ENCODE peak calls at places on chromosomes 3 and 15, in five cellular contexts. E, C, V, P and Q are unnamed samples.

GRCh38 chr15:94403246-94403824 is 172.0 kb downstream of the MCTP2 start:
- DNase-seq in E (no peak), C (no peak), V (no peak), P (no peak), Q (peak)

GRCh38 chr3:127532561-127533203 is 57.9 kb downstream of the TPRA1 start:
- DNase-seq in E (no peak), C (no peak), V (no peak), P (no peak), Q (no peak)

GRCh38 chr3:133928136-133928893 is 32.6 kb upstream of the RAB6B start:
- DNase-seq in E (no peak), C (no peak), V (no peak), P (no peak), Q (no peak)

GRCh38 chr3:134126153-134126552 is 96.4 kb upstream of the SLCO2A1 start:
- DNase-seq in E (peak), C (no peak), V (no peak), P (no peak), Q (no peak)

GRCh38 chr3:9732080-9732752 is 681 bp downstream of the BRPF1 start:
- DNase-seq in E (peak), C (no peak), V (peak), P (no peak), Q (no peak)

GRCh38 chr15:99021669-99022068 is 14.1 kb upstream of the PGPEP1L start:
- DNase-seq in E (no peak), C (no peak), V (no peak), P (no peak), Q (no peak)

GRCh38 chr3:119681279-119681678 is 4.1 kb upstream of the COX17 start:
- DNase-seq in E (peak), C (peak), V (peak), P (no peak), Q (no peak)

GRCh38 chr15:92451225-92451825 is 57.6 kb downstream of the ST8SIA2 start:
- DNase-seq in E (peak), C (no peak), V (no peak), P (peak), Q (no peak)

GRCh38 chr15:88419830-88420229 is 47.4 kb downstream of the MRPL46 start:
- DNase-seq in E (peak), C (no peak), V (no peak), P (no peak), Q (no peak)

GRCh38 chr15:71448688-71449114 is 333.4 kb downstream of the THSD4 start:
- DNase-seq in E (peak), C (peak), V (peak), P (peak), Q (peak)

GRCh38 chr3:172569128-172570008 is 46.1 kb upstream of the TNFSF10 start:
- DNase-seq in E (no peak), C (no peak), V (no peak), P (no peak), Q (no peak)

GRCh38 chr3:106103383-106103782 is 234.6 kb upstream of the CBLB start:
- DNase-seq in E (no peak), C (no peak), V (no peak), P (no peak), Q (no peak)

GRCh38 chr3:197125601-197126000 is 96.0 kb upstream of the MELTF start:
- DNase-seq in E (peak), C (no peak), V (no peak), P (no peak), Q (no peak)

GRCh38 chr15:53918180-53919079 is 59.8 kb upstream of the UNC13C start:
- DNase-seq in E (no peak), C (no peak), V (peak), P (no peak), Q (no peak)

GRCh38 chr3:66856555-66856954 is 141.6 kb upstream of the KBTBD8 start:
- DNase-seq in E (no peak), C (no peak), V (no peak), P (no peak), Q (no peak)

GRCh38 chr3:129943020-129943419 is 31.5 kb upstream of the TRH start:
- DNase-seq in E (no peak), C (no peak), V (no peak), P (no peak), Q (no peak)

GRCh38 chr3:13878711-13879101 is 1.2 kb downstream of the WNT7A start:
- DNase-seq in E (no peak), C (no peak), V (peak), P (no peak), Q (no peak)

GRCh38 chr3:13876451-13876850 is 3.4 kb downstream of the WNT7A start:
- DNase-seq in E (no peak), C (no peak), V (peak), P (no peak), Q (no peak)

GRCh38 chr3:13879946-13880810 is at the start of gene WNT7A:
- DNase-seq in E (peak), C (no peak), V (peak), P (no peak), Q (no peak)

GRCh38 chr3:13879102-13879945 is 547 bp downstream of the WNT7A start:
- DNase-seq in E (no peak), C (no peak), V (peak), P (no peak), Q (no peak)

DNA sequence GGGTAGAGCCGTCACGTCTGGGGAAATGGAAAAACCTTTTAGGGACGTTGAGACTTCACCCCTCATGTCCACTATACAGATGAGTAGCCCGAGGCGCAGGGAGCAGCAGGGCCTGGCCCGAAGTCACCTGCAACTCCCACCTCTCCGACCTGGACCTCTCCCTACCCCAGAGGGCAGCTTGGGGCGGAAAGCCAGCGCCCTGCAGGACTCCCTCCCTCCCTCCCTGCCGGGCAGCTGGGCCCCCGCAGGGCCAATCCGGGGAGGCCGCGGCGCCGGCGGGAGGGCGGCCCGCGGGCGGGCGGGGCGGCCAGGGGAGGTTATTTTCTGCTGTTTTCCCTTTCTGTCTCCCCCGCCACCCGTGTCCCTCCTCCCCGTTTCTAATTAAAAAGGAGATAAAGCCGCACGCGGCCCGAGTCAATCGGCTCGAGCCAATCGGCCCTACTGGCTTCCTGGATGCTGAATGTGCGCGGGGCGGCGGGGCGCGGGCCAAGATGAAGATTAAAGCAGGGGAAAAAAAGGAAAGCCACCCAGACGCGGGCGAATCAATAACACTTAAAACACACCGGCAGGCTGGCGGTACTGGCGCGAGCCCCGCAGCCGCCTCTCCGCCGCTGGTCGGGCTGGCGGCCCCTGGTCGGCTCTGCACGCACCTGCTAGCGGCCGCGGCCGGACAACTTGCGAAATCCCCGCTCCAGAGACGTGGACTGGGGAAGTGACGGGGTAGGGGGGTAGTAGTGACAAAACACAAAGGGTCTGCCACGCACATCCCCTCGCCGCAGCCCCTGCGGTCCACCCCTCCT is 1.8 kb downstream of the WNT7A start:
- DNase-seq in E (no peak), C (no peak), V (peak), P (no peak), Q (no peak)
- TF ChIP-seq EZH2 in E (peak), C (no peak), V (peak), P (no peak), Q (no peak)

DNA sequence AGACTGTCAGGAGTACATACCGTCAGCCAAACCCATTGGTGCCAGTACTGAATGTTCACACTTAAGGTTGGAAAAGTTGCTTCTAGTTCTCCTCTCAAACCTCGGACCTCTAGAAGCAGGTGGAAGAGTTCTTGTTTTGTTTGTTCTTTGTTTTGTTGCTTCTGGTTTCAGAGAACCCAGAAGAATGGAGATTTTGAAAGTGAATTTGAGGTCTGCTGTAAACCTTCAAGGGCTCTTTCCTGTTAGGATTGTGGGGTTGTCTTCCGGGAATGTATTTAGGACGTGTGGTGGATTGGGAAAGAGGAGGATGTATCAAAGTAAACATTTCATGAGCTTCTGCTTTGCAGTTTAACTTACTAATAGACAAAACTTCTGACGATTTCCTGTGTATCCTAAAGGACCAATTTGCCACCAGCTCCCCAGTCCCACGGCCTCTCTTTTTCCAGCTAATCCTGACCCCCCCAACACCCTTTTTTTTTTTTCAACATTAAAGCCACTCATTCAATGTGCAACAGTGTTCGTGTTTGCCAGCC is 50.3 kb downstream of the FILIP1L start:
- DNase-seq in E (peak), C (no peak), V (no peak), P (no peak), Q (no peak)
- H3K4me3 ChIP-seq in E (peak), C (no peak), V (no peak), P (no peak), Q (no peak)

GRCh38 chr3:176120507-176120906 is 1076.8 kb downstream of the TBL1XR1 start:
- DNase-seq in E (no peak), C (no peak), V (no peak), P (no peak), Q (peak)
- H3K9ac ChIP-seq in E (no peak), C (no peak), V (no peak), P (no peak), Q (no peak)

GRCh38 chr15:68717952-68718351 is 102.7 kb downstream of the ANP32A start:
- DNase-seq in E (no peak), C (no peak), V (no peak), P (no peak), Q (no peak)

GRCh38 chr15:68719676-68720075 is 101.0 kb downstream of the ANP32A start:
- DNase-seq in E (no peak), C (no peak), V (no peak), P (no peak), Q (no peak)

GRCh38 chr15:68719051-68719450 is 101.6 kb downstream of the ANP32A start:
- DNase-seq in E (no peak), C (no peak), V (no peak), P (no peak), Q (no peak)

GRCh38 chr15:68715111-68715510 is 105.6 kb downstream of the ANP32A start:
- DNase-seq in E (no peak), C (no peak), V (no peak), P (no peak), Q (no peak)

DNA sequence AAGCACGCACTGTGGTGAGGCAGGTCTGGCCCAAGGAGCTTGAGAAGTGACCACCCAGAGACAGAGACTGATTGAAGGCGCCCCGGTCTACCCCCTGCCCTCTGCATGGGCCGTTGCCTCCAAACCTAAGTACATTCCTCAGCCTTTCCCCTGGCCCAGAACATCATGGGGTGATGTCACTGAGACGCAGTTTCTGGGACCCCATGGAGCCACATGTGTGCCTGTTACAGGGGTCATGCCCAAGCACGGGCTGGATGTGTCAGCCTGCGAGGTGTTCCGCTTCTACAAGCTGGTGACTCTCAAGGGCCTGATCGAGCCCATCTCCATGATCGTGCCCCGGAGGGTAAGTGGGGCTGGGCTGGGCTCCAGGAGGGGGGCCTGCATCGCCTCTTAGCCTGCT is 102.2 kb downstream of the ANP32A start:
- DNase-seq in E (no peak), C (no peak), V (no peak), P (no peak), Q (no peak)
- TF ChIP-seq EZH2 in E (no peak), C (no peak), V (no peak), P (no peak), Q (no peak)

GRCh38 chr3:50365080-50365841 is 5.9 kb upstream of the TMEM115 start:
- DNase-seq in E (peak), C (peak), V (peak), P (peak), Q (no peak)

GRCh38 chr3:50369271-50369670 is 9.9 kb upstream of the TMEM115 start:
- DNase-seq in E (no peak), C (no peak), V (no peak), P (no peak), Q (no peak)

GRCh38 chr3:50359760-50360110 is 414 bp upstream of the TMEM115 start:
- DNase-seq in E (no peak), C (no peak), V (no peak), P (no peak), Q (no peak)

GRCh38 chr3:50365842-50366220 is 6.5 kb upstream of the TMEM115 start:
- DNase-seq in E (no peak), C (no peak), V (no peak), P (no peak), Q (no peak)

GRCh38 chr3:50364573-50365079 is 5.3 kb upstream of the TMEM115 start:
- DNase-seq in E (peak), C (no peak), V (no peak), P (no peak), Q (no peak)
- H3K4me3 ChIP-seq in E (peak), C (no peak), V (peak), P (no peak), Q (peak)